ENCODE peak calls at places on chromosomes 7 and 10, in six cellular contexts. N is AG04450, V is heart left ventricle, T is uterus, D is upper lobe of right lung, X is colonic mucosa. E is an unnamed sample.

GRCh38 chr10:37434091-37434490 is 308.7 kb downstream of the ANKRD30A start:
- DNase-seq in N (no peak), V (no peak), T (no peak), D (no peak), X (no peak), E (no peak)

GRCh38 chr7:144437370-144438191 is 34.1 kb upstream of the NOBOX start:
- DNase-seq in N (peak; percentile 2), V (no peak), T (peak; percentile 17), D (no peak), X (peak; percentile 79), E (peak; percentile 86)

GRCh38 chr7:24825315-24825917 is 68.2 kb upstream of the GSDME start:
- DNase-seq in N (no peak), V (no peak), T (no peak), D (no peak), X (no peak), E (no peak)

GRCh38 chr7:43119371-43120069 is 7.1 kb downstream of the HECW1 start:
- DNase-seq in N (peak; percentile 53), V (no peak), T (no peak), D (no peak), X (no peak), E (no peak)

GRCh38 chr7:74454059-74454947 is 597 bp downstream of the GTF2IRD1 start:
- DNase-seq in N (no peak), V (peak; percentile 65), T (peak; percentile 58), D (no peak), X (no peak), E (peak; percentile 29)

GRCh38 chr7:139651308-139651707 is 126.5 kb downstream of the HIPK2 start:
- DNase-seq in N (no peak), V (no peak), T (no peak), D (no peak), X (no peak), E (no peak)

GRCh38 chr10:11691319-11691755 is 50.8 kb upstream of the ECHDC3 start:
- DNase-seq in N (no peak), V (peak; percentile 71), T (no peak), D (no peak), X (no peak), E (no peak)

GRCh38 chr10:101845903-101846302 is 2.3 kb upstream of the KCNIP2 start:
- DNase-seq in N (no peak), V (no peak), T (no peak), D (no peak), X (no peak), E (no peak)

GRCh38 chr10:10434312-10434711 is 583.4 kb upstream of the CELF2 start:
- DNase-seq in N (no peak), V (no peak), T (no peak), D (no peak), X (no peak), E (no peak)

GRCh38 chr10:113853577-113854018 is 284 bp downstream of the DCLRE1A start:
- DNase-seq in N (no peak), V (no peak), T (no peak), D (no peak), X (no peak), E (no peak)

GRCh38 chr10:29917311-29917710 is 142.1 kb downstream of the JCAD start:
- DNase-seq in N (no peak), V (no peak), T (no peak), D (no peak), X (no peak), E (peak; percentile 68)

GRCh38 chr10:70458329-70459060 is 17.0 kb upstream of the NODAL start:
- DNase-seq in N (peak; percentile 26), V (peak; percentile 90), T (peak; percentile 78), D (peak; percentile 86), X (peak; percentile 45), E (peak; percentile 32)

GRCh38 chr10:21172774-21173432 is 275.8 kb upstream of the NEBL start:
- DNase-seq in N (no peak), V (no peak), T (no peak), D (peak; percentile 71), X (peak; percentile 52), E (peak; percentile 31)

GRCh38 chr10:33441561-33441960 is 107.1 kb upstream of the NRP1 start:
- DNase-seq in N (no peak), V (no peak), T (no peak), D (no peak), X (no peak), E (no peak)

GRCh38 chr7:68434857-68435256 is 1163.4 kb upstream of the AUTS2 start:
- DNase-seq in N (no peak), V (no peak), T (no peak), D (no peak), X (no peak), E (no peak)

GRCh38 chr7:30752979-30753378 is 1.0 kb downstream of the INMT start:
- DNase-seq in N (no peak), V (peak; percentile 89), T (peak; percentile 89), D (no peak), X (peak; percentile 53), E (peak; percentile 26)

GRCh38 chr7:90675982-90676381 is 79.9 kb downstream of the CDK14 start:
- DNase-seq in N (no peak), V (no peak), T (no peak), D (no peak), X (no peak), E (no peak)

DNA sequence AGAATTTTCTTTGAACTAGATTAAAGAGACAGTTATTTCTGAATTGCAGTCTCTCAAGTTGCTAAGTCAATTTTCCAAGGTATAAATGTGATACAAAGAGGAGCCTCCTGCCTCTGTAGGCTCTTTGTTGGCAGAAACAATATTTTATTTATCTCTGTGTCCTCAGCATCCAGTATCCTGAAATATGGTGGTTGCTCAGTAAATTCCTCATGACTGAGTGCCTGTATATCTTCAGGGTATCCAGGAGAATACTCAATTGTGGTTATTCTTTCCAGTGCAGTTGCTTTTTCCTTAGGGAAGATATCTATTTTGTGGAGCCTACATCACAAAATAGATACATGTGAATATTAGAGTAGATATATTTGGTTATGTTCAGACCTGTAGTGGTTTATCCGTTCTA is 144.8 kb upstream of the FERD3L start:
- DNase-seq in N (no peak), V (no peak), T (no peak), D (no peak), X (no peak), E (no peak)
- H3K9me3 ChIP-seq in N (no peaks in the 10 kb centered on the region), V (no peaks in the 10 kb centered on the region), T (no peaks in the 10 kb centered on the region), D (no peaks in the 10 kb centered on the region), X (no peaks in the 10 kb centered on the region), E (no peaks in the 10 kb centered on the region)

GRCh38 chr7:158525648-158526484 is 61.8 kb downstream of the PTPRN2 start:
- DNase-seq in N (no peak), V (no peak), T (no peak), D (no peak), X (no peak), E (no peak)
- H3K9me3 ChIP-seq in N (peaks cover 98% of the 10 kb centered on the region), V (no peaks in the 10 kb centered on the region), T (no peaks in the 10 kb centered on the region), D (no peaks in the 10 kb centered on the region), X (no peaks in the 10 kb centered on the region), E (no peaks in the 10 kb centered on the region)

DNA sequence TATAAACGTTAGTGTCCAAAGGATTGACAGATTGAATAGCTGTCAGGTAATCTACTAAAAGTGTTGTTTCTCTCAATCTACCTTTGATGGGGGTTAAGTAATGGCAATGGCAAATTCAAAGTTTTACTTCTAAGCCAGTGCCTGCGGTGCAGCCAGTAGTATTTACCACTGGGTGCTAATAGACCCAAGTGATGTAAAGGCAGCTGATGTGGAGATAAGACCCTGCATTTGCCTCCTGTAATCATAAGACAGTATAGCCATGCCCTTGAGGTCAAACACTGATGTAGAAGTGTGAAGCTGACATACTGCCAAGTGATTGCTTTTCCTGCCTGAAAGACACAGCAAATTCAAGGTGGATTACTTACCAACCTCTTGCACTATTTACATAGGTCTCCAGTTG is 572.0 kb downstream of the GRID1 start:
- DNase-seq in N (no peak), V (no peak), T (no peak), D (no peak), X (no peak), E (no peak)
- H3K9me3 ChIP-seq in N (peaks cover 34% of the 10 kb centered on the region), V (no peaks in the 10 kb centered on the region), T (no peaks in the 10 kb centered on the region), D (no peaks in the 10 kb centered on the region), X (no peaks in the 10 kb centered on the region), E (no peaks in the 10 kb centered on the region)

GRCh38 chr7:57415326-57415725 is 34.7 kb upstream of the ZNF716 start:
- DNase-seq in N (no peak), V (no peak), T (no peak), D (no peak), X (no peak), E (no peak)
- H3K9me3 ChIP-seq in N (peaks cover 78% of the 10 kb centered on the region), V (no peaks in the 10 kb centered on the region), T (no peaks in the 10 kb centered on the region), D (no peaks in the 10 kb centered on the region), X (no peaks in the 10 kb centered on the region), E (no peaks in the 10 kb centered on the region)

GRCh38 chr7:157494506-157495176 is 157.8 kb downstream of the DNAJB6 start:
- DNase-seq in N (no peak), V (no peak), T (peak; percentile 6), D (peak; percentile 59), X (no peak), E (no peak)
- H3K9me3 ChIP-seq in N (peaks cover 48% of the 10 kb centered on the region), V (no peaks in the 10 kb centered on the region), T (no peaks in the 10 kb centered on the region), D (no peaks in the 10 kb centered on the region), X (no peaks in the 10 kb centered on the region), E (no peaks in the 10 kb centered on the region)

GRCh38 chr7:53340220-53340619 is 304.8 kb downstream of the POM121L12 start:
- DNase-seq in N (no peak), V (no peak), T (no peak), D (no peak), X (no peak), E (no peak)
- H3K9me3 ChIP-seq in N (peaks cover 8% of the 10 kb centered on the region), V (no peaks in the 10 kb centered on the region), T (no peaks in the 10 kb centered on the region), D (no peaks in the 10 kb centered on the region), X (no peaks in the 10 kb centered on the region), E (no peaks in the 10 kb centered on the region)

GRCh38 chr7:81075150-81075549 is 156.3 kb upstream of the SEMA3C start:
- DNase-seq in N (no peak), V (no peak), T (no peak), D (no peak), X (no peak), E (no peak)

GRCh38 chr7:81074406-81074805 is 155.6 kb upstream of the SEMA3C start:
- DNase-seq in N (no peak), V (no peak), T (no peak), D (no peak), X (no peak), E (no peak)

GRCh38 chr7:81066797-81067196 is 147.9 kb upstream of the SEMA3C start:
- DNase-seq in N (no peak), V (no peak), T (no peak), D (no peak), X (no peak), E (no peak)

DNA sequence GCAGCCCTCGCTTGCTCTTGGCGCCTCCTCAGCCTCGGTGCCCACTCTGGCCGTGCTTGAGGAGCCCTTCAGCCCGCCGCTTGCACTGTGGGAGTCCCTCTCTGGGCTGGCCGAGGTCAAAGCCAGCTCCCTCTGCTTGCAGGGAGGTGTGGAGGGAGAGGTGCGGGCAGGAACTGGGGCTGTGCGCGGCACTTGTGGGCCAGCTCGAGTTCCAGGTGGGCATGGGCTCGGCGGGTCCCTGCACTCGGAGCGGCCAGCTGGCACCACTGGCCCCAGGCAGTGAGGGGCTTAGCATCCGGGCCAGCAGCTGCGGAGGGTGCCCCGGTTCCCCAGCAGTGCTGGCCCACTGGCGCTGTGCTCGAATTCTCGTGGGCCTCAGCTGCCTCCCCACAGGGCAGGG is 152.1 kb upstream of the SEMA3C start:
- DNase-seq in N (no peak), V (peak; percentile 47), T (no peak), D (no peak), X (no peak), E (no peak)
- H3K9me3 ChIP-seq in N (peaks cover 8% of the 10 kb centered on the region), V (no peaks in the 10 kb centered on the region), T (no peaks in the 10 kb centered on the region), D (no peaks in the 10 kb centered on the region), X (no peaks in the 10 kb centered on the region), E (no peaks in the 10 kb centered on the region)